ENCODE peak calls at places on chromosomes 6 and 20, in five cellular contexts. M is adipocyte; I is effector memory CD4-positive, alpha-beta T cell; F is activated T-helper 2 cell treated with anti-CD3 and anti-CD28 coated beads, Interferon-gamma antibody, Interleukin-2, Interleukin-4, amounts not matched to agents 10 μg/mL and 5 μg/mL and 100 μg/mL, durations not matched to agents 14 hours and 24 hours and 36 hours; U is NCI-H748 treated with DMSO at 0.1 percent for 48 hours. P is an unnamed sample.

GRCh38 chr6:151576658-151577057 is 82.8 kb downstream of the CCDC170 start:
- DNase-seq in I (no peak), F (no peak), U (peak), M (no peak), P (no peak)

GRCh38 chr20:13996265-13996664 is 949 bp downstream of the MACROD2 start:
- DNase-seq in U (peak), F (no peak), I (no peak), M (peak), P (no peak)

GRCh38 chr6:1774541-1774940 is 164.8 kb downstream of the FOXC1 start:
- DNase-seq in U (no peak), M (peak), F (no peak), I (no peak), P (no peak)

GRCh38 chr6:40996591-40997247 is 42.3 kb downstream of the UNC5CL start:
- DNase-seq in U (no peak), F (no peak), M (peak), I (no peak), P (no peak)

GRCh38 chr20:20289331-20289730 is 78.6 kb upstream of the INSM1 start:
- DNase-seq in I (no peak), U (no peak), M (no peak), F (no peak), P (no peak)

GRCh38 chr6:33296797-33297405 is 1.8 kb downstream of the RGL2 start:
- DNase-seq in U (no peak), I (no peak), F (no peak), M (no peak), P (no peak)

GRCh38 chr6:42403415-42403814 is 48.3 kb downstream of the TRERF1 start:
- DNase-seq in I (no peak), U (no peak), F (no peak), M (peak), P (peak)

GRCh38 chr6:169533656-169534421 is 168.0 kb downstream of the WDR27 start:
- DNase-seq in I (no peak), F (no peak), U (no peak), M (no peak), P (no peak)

GRCh38 chr6:131828080-131828479 is 20.3 kb downstream of the ENPP1 start:
- DNase-seq in F (no peak), M (peak), U (no peak), I (no peak), P (no peak)

P was measured in mammary epithelial cell.